ENCODE peak calls at places on chromosomes 7 and 10, in eight cellular contexts. One of them, this sample, is unnamed.

GRCh38 chr10:131453772-131454634 is 142.5 kb upstream of the TCERG1L start:
- DNase-seq in right lobe of liver: peak; percentile 65
- DNase-seq in heart left ventricle: peak; percentile 36
- DNase-seq in ovary: peak; percentile 84
- DNase-seq in IMR-90: no peak
- DNase-seq in adrenal gland: peak; percentile 84
- DNase-seq in A549: peak; percentile 40
- DNase-seq in suprapubic skin: peak; percentile 89
- DNase-seq in this sample: no peak

GRCh38 chr10:72744566-72744965 is 52.6 kb downstream of the MCU start:
- DNase-seq in ovary: no peak
- DNase-seq in heart left ventricle: no peak
- DNase-seq in right lobe of liver: no peak
- DNase-seq in IMR-90: no peak
- DNase-seq in suprapubic skin: no peak
- DNase-seq in A549: no peak
- DNase-seq in adrenal gland: no peak
- DNase-seq in this sample: no peak

GRCh38 chr7:158728911-158729645 is 24.5 kb upstream of the NCAPG2 start:
- DNase-seq in suprapubic skin: no peak
- DNase-seq in IMR-90: no peak
- DNase-seq in A549: no peak
- DNase-seq in right lobe of liver: no peak
- DNase-seq in heart left ventricle: no peak
- DNase-seq in adrenal gland: no peak
- DNase-seq in ovary: no peak
- DNase-seq in this sample: no peak

GRCh38 chr7:24405002-24405401 is 121.0 kb downstream of the NPY start:
- DNase-seq in A549: no peak
- DNase-seq in adrenal gland: no peak
- DNase-seq in right lobe of liver: no peak
- DNase-seq in suprapubic skin: no peak
- DNase-seq in ovary: no peak
- DNase-seq in IMR-90: no peak
- DNase-seq in heart left ventricle: no peak
- DNase-seq in this sample: no peak

GRCh38 chr7:100066953-100067352 is 14.6 kb downstream of the ZNF3 start:
- DNase-seq in suprapubic skin: no peak
- DNase-seq in ovary: no peak
- DNase-seq in heart left ventricle: no peak
- DNase-seq in adrenal gland: no peak
- DNase-seq in right lobe of liver: no peak
- DNase-seq in IMR-90: no peak
- DNase-seq in A549: no peak
- DNase-seq in this sample: peak; percentile 36

GRCh38 chr7:34087892-34088891 is 182.9 kb downstream of the BMPER start:
- DNase-seq in A549: peak; percentile 62
- DNase-seq in IMR-90: peak; percentile 40
- DNase-seq in suprapubic skin: no peak
- DNase-seq in ovary: no peak
- DNase-seq in adrenal gland: peak; percentile 24
- DNase-seq in heart left ventricle: no peak
- DNase-seq in right lobe of liver: no peak
- DNase-seq in this sample: no peak

GRCh38 chr7:40746841-40747556 is 612.2 kb downstream of the SUGCT start:
- DNase-seq in heart left ventricle: no peak
- DNase-seq in suprapubic skin: no peak
- DNase-seq in IMR-90: peak; percentile 28
- DNase-seq in right lobe of liver: no peak
- DNase-seq in ovary: no peak
- DNase-seq in A549: no peak
- DNase-seq in adrenal gland: peak; percentile 47
- DNase-seq in this sample: no peak

GRCh38 chr10:25104441-25104840 is 70.4 kb upstream of the GPR158 start:
- DNase-seq in right lobe of liver: no peak
- DNase-seq in ovary: no peak
- DNase-seq in adrenal gland: no peak
- DNase-seq in IMR-90: no peak
- DNase-seq in heart left ventricle: no peak
- DNase-seq in A549: no peak
- DNase-seq in suprapubic skin: no peak
- DNase-seq in this sample: no peak

GRCh38 chr10:29734980-29735627 is 100.3 kb upstream of the SVIL start:
- DNase-seq in IMR-90: no peak
- DNase-seq in heart left ventricle: peak; percentile 78
- DNase-seq in suprapubic skin: peak; percentile 91
- DNase-seq in A549: peak; percentile 36
- DNase-seq in ovary: peak; percentile 58
- DNase-seq in adrenal gland: peak; percentile 65
- DNase-seq in right lobe of liver: peak; percentile 77
- DNase-seq in this sample: peak; percentile 84

GRCh38 chr7:46933596-46933995 is 648.3 kb downstream of the TNS3 start:
- DNase-seq in adrenal gland: no peak
- DNase-seq in suprapubic skin: no peak
- DNase-seq in ovary: no peak
- DNase-seq in heart left ventricle: no peak
- DNase-seq in IMR-90: no peak
- DNase-seq in right lobe of liver: no peak
- DNase-seq in A549: no peak
- DNase-seq in this sample: no peak

GRCh38 chr7:46571996-46572395 is 650.9 kb upstream of the IGFBP3 start:
- DNase-seq in suprapubic skin: no peak
- DNase-seq in heart left ventricle: no peak
- DNase-seq in ovary: no peak
- DNase-seq in IMR-90: no peak
- DNase-seq in right lobe of liver: no peak
- DNase-seq in A549: no peak
- DNase-seq in adrenal gland: no peak
- DNase-seq in this sample: no peak

GRCh38 chr7:121519548-121520521 is 123.7 kb upstream of the FAM3C start:
- DNase-seq in heart left ventricle: peak; percentile 37
- DNase-seq in suprapubic skin: no peak
- DNase-seq in ovary: no peak
- DNase-seq in IMR-90: no peak
- DNase-seq in right lobe of liver: no peak
- DNase-seq in adrenal gland: no peak
- DNase-seq in A549: no peak
- DNase-seq in this sample: peak; percentile 70

GRCh38 chr7:153400735-153401593 is 641.4 kb downstream of the ACTR3B start:
- DNase-seq in suprapubic skin: no peak
- DNase-seq in ovary: no peak
- DNase-seq in adrenal gland: no peak
- DNase-seq in IMR-90: no peak
- DNase-seq in A549: no peak
- DNase-seq in right lobe of liver: no peak
- DNase-seq in heart left ventricle: no peak
- DNase-seq in this sample: no peak
- H3K9me3 ChIP-seq in suprapubic skin: no peaks in the 10 kb centered on the region
- H3K9me3 ChIP-seq in ovary: no peaks in the 10 kb centered on the region
- H3K9me3 ChIP-seq in adrenal gland: no peaks in the 10 kb centered on the region
- H3K9me3 ChIP-seq in IMR-90: peaks cover 46% of the 10 kb centered on the region
- H3K9me3 ChIP-seq in A549: no peaks in the 10 kb centered on the region
- H3K9me3 ChIP-seq in right lobe of liver: no peaks in the 10 kb centered on the region
- H3K9me3 ChIP-seq in heart left ventricle: no peaks in the 10 kb centered on the region
- H3K9me3 ChIP-seq in this sample: no peaks in the 10 kb centered on the region

GRCh38 chr10:129972966-129973673 is 9.0 kb upstream of the EBF3 start:
- DNase-seq in IMR-90: no peak
- DNase-seq in right lobe of liver: no peak
- DNase-seq in A549: no peak
- DNase-seq in heart left ventricle: no peak
- DNase-seq in suprapubic skin: peak; percentile 62
- DNase-seq in adrenal gland: no peak
- DNase-seq in ovary: no peak
- DNase-seq in this sample: no peak

GRCh38 chr10:129973674-129974059 is 9.6 kb upstream of the EBF3 start:
- DNase-seq in heart left ventricle: no peak
- DNase-seq in ovary: no peak
- DNase-seq in right lobe of liver: no peak
- DNase-seq in A549: no peak
- DNase-seq in adrenal gland: no peak
- DNase-seq in suprapubic skin: peak; percentile 66
- DNase-seq in IMR-90: no peak
- DNase-seq in this sample: no peak

GRCh38 chr10:129971381-129972144 is 7.5 kb upstream of the EBF3 start:
- DNase-seq in suprapubic skin: peak; percentile 78
- DNase-seq in adrenal gland: peak; percentile 34
- DNase-seq in ovary: no peak
- DNase-seq in IMR-90: peak; percentile 22
- DNase-seq in A549: peak; percentile 63
- DNase-seq in heart left ventricle: peak; percentile 53
- DNase-seq in right lobe of liver: no peak
- DNase-seq in this sample: peak; percentile 66

GRCh38 chr10:129970404-129971364 is 6.6 kb upstream of the EBF3 start:
- DNase-seq in adrenal gland: no peak
- DNase-seq in ovary: no peak
- DNase-seq in IMR-90: no peak
- DNase-seq in A549: no peak
- DNase-seq in right lobe of liver: no peak
- DNase-seq in heart left ventricle: no peak
- DNase-seq in suprapubic skin: peak; percentile 72
- DNase-seq in this sample: peak; percentile 61

GRCh38 chr10:129972145-129972965 is 8.3 kb upstream of the EBF3 start:
- DNase-seq in ovary: no peak
- DNase-seq in heart left ventricle: no peak
- DNase-seq in right lobe of liver: no peak
- DNase-seq in suprapubic skin: peak; percentile 61
- DNase-seq in adrenal gland: no peak
- DNase-seq in A549: no peak
- DNase-seq in IMR-90: no peak
- DNase-seq in this sample: peak; percentile 63
- H3K4me3 ChIP-seq in ovary: no peak overlapping the region
- H3K4me3 ChIP-seq in heart left ventricle: peak overlapping the region; percentile 60
- H3K4me3 ChIP-seq in right lobe of liver: no peak overlapping the region
- H3K4me3 ChIP-seq in suprapubic skin: peak overlapping the region; percentile 52
- H3K4me3 ChIP-seq in adrenal gland: no peak overlapping the region
- H3K4me3 ChIP-seq in A549: peak overlapping the region; percentile 24
- H3K4me3 ChIP-seq in IMR-90: no peak overlapping the region
- H3K4me3 ChIP-seq in this sample: no peak overlapping the region

GRCh38 chr10:21727452-21728168 is 193.6 kb downstream of the MLLT10 start:
- DNase-seq in IMR-90: no peak
- DNase-seq in adrenal gland: no peak
- DNase-seq in A549: peak; percentile 61
- DNase-seq in right lobe of liver: no peak
- DNase-seq in ovary: no peak
- DNase-seq in heart left ventricle: no peak
- DNase-seq in suprapubic skin: no peak
- DNase-seq in this sample: no peak
- TF ChIP-seq POLR2A in IMR-90: no peak
- TF ChIP-seq POLR2A in adrenal gland: no peak
- TF ChIP-seq POLR2A in A549: no peak
- TF ChIP-seq POLR2A in right lobe of liver: no peak
- TF ChIP-seq POLR2A in ovary: no peak
- TF ChIP-seq POLR2A in heart left ventricle: no peak
- TF ChIP-seq POLR2A in suprapubic skin: no peak
- TF ChIP-seq POLR2A in this sample: no peak

GRCh38 chr7:11865671-11866070 is 33.7 kb upstream of the THSD7A start:
- DNase-seq in heart left ventricle: no peak
- DNase-seq in ovary: no peak
- DNase-seq in adrenal gland: no peak
- DNase-seq in IMR-90: no peak
- DNase-seq in A549: no peak
- DNase-seq in suprapubic skin: no peak
- DNase-seq in right lobe of liver: no peak
- DNase-seq in this sample: no peak
- H3K9me3 ChIP-seq in heart left ventricle: no peaks in the 10 kb centered on the region
- H3K9me3 ChIP-seq in ovary: no peaks in the 10 kb centered on the region
- H3K9me3 ChIP-seq in adrenal gland: no peaks in the 10 kb centered on the region
- H3K9me3 ChIP-seq in IMR-90: peaks cover 3% of the 10 kb centered on the region
- H3K9me3 ChIP-seq in A549: peaks cover 24% of the 10 kb centered on the region
- H3K9me3 ChIP-seq in suprapubic skin: peaks cover 6% of the 10 kb centered on the region
- H3K9me3 ChIP-seq in right lobe of liver: no peaks in the 10 kb centered on the region
- H3K9me3 ChIP-seq in this sample: no peaks in the 10 kb centered on the region